ENCODE peak calls at places on chromosomes 4 and X, in six cellular contexts. I is IMR-90, U is kidney, Y is A549, N is suprapubic skin, S is brain microvascular endothelial cell. X is an unnamed sample.

GRCh38 chr4:169090479-169091215 is 80.6 kb upstream of the CBR4 start:
- DNase-seq in I (no peak), U (no peak), Y (no peak), N (no peak), S (no peak), X (no peak)

GRCh38 chr4:165630671-165631070 is 242.4 kb upstream of the TLL1 start:
- DNase-seq in I (no peak), U (no peak), Y (no peak), N (no peak), S (no peak), X (no peak)

GRCh38 chr4:110046588-110047049 is 133.9 kb downstream of the EGF start:
- DNase-seq in I (peak; percentile 68), U (no peak), Y (no peak), N (no peak), S (no peak), X (no peak)

GRCh38 chr4:187027231-187027760 is 303.6 kb upstream of the FAT1 start:
- DNase-seq in I (peak; percentile 47), U (no peak), Y (no peak), N (no peak), S (no peak), X (no peak)

GRCh38 chr4:143253156-143253555 is 68.4 kb downstream of the USP38 start:
- DNase-seq in I (no peak), U (no peak), Y (no peak), N (no peak), S (no peak), X (no peak)

GRCh38 chrX:107700317-107700774 is 72.0 kb downstream of the PRPS1 start:
- DNase-seq in I (no peak), U (no peak), Y (no peak), N (peak; percentile 67), S (no peak), X (no peak)

GRCh38 chrX:74325130-74326059 is 21.4 kb downstream of the ZCCHC13 start:
- DNase-seq in I (no peak), U (no peak), Y (no peak), N (no peak), S (no peak), X (no peak)

GRCh38 chr4:19961092-19961491 is 290.6 kb upstream of the SLIT2 start:
- DNase-seq in I (peak; percentile 86), U (no peak), Y (no peak), N (no peak), S (no peak), X (no peak)

GRCh38 chr4:151195801-151196200 is 81.2 kb upstream of the PRSS48 start:
- DNase-seq in I (peak; percentile 71), U (no peak), Y (peak; percentile 9), N (no peak), S (peak; percentile 25), X (no peak)

GRCh38 chrX:20252392-20253231 is 14.1 kb downstream of the RPS6KA3 start:
- DNase-seq in I (peak; percentile 45), U (peak; percentile 39), Y (peak; percentile 10), N (peak; percentile 59), S (peak; percentile 45), X (no peak)

GRCh38 chrX:150185766-150186165 is 177.4 kb upstream of the MAMLD1 start:
- DNase-seq in I (no peak), U (no peak), Y (no peak), N (no peak), S (no peak), X (no peak)

GRCh38 chr4:6416518-6417286 is 55.7 kb downstream of the PPP2R2C start:
- DNase-seq in I (no peak), U (peak; percentile 60), Y (no peak), N (no peak), S (no peak), X (no peak)

GRCh38 chr4:113065629-113066028 is 16.2 kb downstream of the ANK2 start:
- DNase-seq in I (no peak), U (no peak), Y (no peak), N (no peak), S (no peak), X (no peak)

GRCh38 chr4:112523008-112523440 is 7.0 kb upstream of the NEUROG2 start:
- DNase-seq in I (peak; percentile 66), U (no peak), Y (no peak), N (no peak), S (peak; percentile 24), X (no peak)

GRCh38 chr4:75722417-75722816 is 2.0 kb upstream of the USO1 start:
- DNase-seq in I (no peak), U (no peak), Y (no peak), N (no peak), S (no peak), X (no peak)

GRCh38 chr4:140790765-140791164 is 34.6 kb upstream of the TBC1D9 start:
- DNase-seq in I (peak; percentile 5), U (no peak), Y (no peak), N (no peak), S (no peak), X (no peak)

GRCh38 chr4:184812651-184813181 is 13.1 kb downstream of the ACSL1 start:
- DNase-seq in I (peak; percentile 24), U (no peak), Y (no peak), N (no peak), S (peak; percentile 50), X (no peak)

GRCh38 chrX:155028749-155029360 is 2.2 kb downstream of the FUNDC2 start:
- DNase-seq in I (peak; percentile 39), U (no peak), Y (no peak), N (no peak), S (peak; percentile 48), X (no peak)

GRCh38 chrX:19912-20571 is 261.1 kb upstream of the PLCXD1 start:
- DNase-seq in I (no peak), U (no peak), Y (no peak), N (peak; percentile 58), S (no peak), X (no peak)

GRCh38 chr4:145882594-145882993 is 56.0 kb downstream of the ZNF827 start:
- DNase-seq in I (no peak), U (no peak), Y (no peak), N (no peak), S (no peak), X (no peak)

GRCh38 chr4:104591505-104591904 is 96.8 kb upstream of the CXXC4 start:
- DNase-seq in I (no peak), U (peak; percentile 46), Y (no peak), N (no peak), S (no peak), X (no peak)

GRCh38 chrX:123422875-123423274 is 238.8 kb downstream of the GRIA3 start:
- DNase-seq in I (peak; percentile 13), U (no peak), Y (peak; percentile 3), N (no peak), S (peak; percentile 19), X (no peak)

GRCh38 chr4:128770807-128771206 is 38.7 kb upstream of the JADE1 start:
- DNase-seq in I (no peak), U (no peak), Y (no peak), N (no peak), S (no peak), X (no peak)

DNA sequence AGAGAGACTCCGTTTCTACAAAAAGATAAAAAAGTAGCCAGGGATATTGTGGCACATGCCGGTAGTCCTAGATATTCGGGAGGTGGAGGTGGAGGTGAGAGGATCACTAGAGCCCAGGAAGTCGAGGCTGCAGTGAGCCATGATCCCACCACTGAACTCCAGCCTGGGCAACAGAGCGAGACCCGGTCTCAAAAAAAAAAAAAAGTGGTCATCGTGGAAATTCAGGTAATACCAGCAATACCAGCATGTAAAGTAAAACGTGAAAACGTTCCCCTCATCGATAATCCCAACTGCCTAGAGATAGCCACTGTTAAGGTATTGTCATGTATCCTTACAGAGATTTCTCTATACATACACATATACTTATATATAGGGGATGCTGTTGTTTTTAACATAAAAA is 1.5 kb downstream of the MAGT1 start:
- DNase-seq in I (no peak), U (no peak), Y (no peak), N (no peak), S (no peak), X (no peak)
- H3K4me3 ChIP-seq in I (no peak overlapping the region), U (peak overlapping the region; percentile 94), Y (no peak overlapping the region), N (peak overlapping the region; percentile 59), S (no peak overlapping the region), X (peak overlapping the region; percentile 76)

GRCh38 chrX:122113896-122114295 is 1066.5 kb downstream of the GLUD2 start:
- DNase-seq in I (no peak), U (no peak), Y (no peak), N (no peak), S (no peak), X (no peak)

GRCh38 chrX:122115604-122116003 is 1068.2 kb downstream of the GLUD2 start:
- DNase-seq in I (no peak), U (no peak), Y (no peak), N (no peak), S (no peak), X (no peak)

GRCh38 chrX:122119361-122119760 is 1064.7 kb upstream of the GRIA3 start:
- DNase-seq in I (no peak), U (no peak), Y (no peak), N (no peak), S (no peak), X (no peak)

DNA sequence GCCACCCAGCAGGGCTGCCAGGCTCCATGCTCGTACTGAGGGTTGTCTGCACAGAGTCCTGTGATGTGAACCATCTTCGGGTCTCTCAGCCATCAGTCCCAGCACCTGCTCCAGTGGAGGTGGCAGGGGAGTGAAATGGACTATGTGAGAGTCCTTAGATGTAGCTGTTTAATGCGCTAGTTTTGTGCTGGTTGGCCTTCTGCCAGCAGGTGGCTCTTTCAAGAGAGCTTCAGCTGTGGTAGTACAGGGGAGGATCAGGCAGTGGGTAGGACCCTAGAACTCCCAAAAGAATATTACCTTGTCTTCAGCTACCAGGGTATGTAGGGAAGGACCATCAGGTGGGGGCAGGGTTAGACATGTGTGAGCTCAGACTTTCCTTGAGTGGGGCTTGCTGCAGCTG is 1066.0 kb downstream of the GLUD2 start:
- DNase-seq in I (no peak), U (no peak), Y (no peak), N (no peak), S (no peak), X (no peak)
- TF ChIP-seq CTCF in I (no peak), U (no peak), Y (no peak), N (no peak), S (no peak), X (no peak)

DNA sequence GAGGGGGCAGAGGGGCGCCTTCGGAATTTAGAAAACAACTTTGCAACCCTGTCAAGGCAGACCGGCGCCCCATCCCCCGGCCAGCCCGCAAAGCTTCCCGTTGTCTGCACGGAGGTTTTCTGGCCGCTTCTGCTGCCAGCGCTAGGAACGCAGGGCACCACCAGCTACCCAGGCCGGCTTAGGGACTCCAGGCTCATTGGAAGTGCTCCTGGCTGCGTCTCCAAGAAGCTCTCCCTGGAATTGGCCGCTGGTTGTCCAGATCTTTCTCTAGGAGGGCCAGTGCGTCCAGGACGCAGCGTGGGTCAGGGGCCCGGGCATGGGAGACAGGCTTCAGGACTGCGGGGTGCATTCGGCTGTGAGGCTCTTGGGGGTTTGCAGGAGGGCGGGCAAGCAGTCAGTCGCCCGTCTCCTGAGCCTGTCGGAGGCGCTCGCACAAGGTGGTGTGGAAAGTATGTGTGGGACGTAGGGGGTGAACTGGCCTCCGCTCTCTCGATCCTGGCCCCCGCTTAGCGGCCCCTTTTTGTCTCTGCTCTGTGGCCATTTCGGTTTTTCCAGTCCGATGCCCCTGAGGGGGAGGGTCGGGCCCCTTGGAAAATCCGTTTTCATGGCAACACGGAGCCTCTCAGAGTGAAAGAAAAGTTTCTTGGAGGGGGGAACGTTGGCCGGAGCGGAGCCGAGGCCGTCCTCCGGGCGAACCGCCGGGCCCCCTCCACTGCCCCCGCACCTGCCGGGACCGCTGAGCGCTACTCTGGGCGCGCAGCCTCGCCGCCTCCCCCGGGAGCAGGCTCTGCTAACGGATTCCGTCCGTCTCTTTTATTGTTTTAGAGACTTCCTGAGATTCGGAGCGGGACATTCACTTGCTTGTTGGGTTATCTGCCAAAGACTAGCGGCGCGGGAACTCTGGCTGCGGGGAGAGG is 810 bp upstream of the SOX3 start:
- DNase-seq in I (no peak), U (no peak), Y (no peak), N (no peak), S (no peak), X (no peak)
- H3K4me3 ChIP-seq in I (no peak overlapping the region), U (no peak overlapping the region), Y (peak overlapping the region; percentile 21), N (no peak overlapping the region), S (no peak overlapping the region), X (no peak overlapping the region)

GRCh38 chr4:44674471-44674870 is 3.7 kb upstream of the GUF1 start:
- DNase-seq in I (no peak), U (no peak), Y (no peak), N (no peak), S (no peak), X (no peak)
- TF ChIP-seq CTCF in I (peak; percentile 2), U (no peak), Y (no peak), N (no peak), S (no peak), X (peak; percentile 37)

X was measured in LNCaP clone FGC.